ENCODE peak calls at places on chromosomes 11 and 22, in six cellular contexts. One of them, this sample, is unnamed.

GRCh38 chr11:12743834-12744449 is 69.7 kb downstream of the TEAD1 start:
- DNase-seq in osteoblast: no peak
- DNase-seq in IMR-90: no peak
- DNase-seq in right atrium auricular region: no peak
- DNase-seq in foreskin fibroblast: no peak
- DNase-seq in astrocyte of the cerebellum: no peak
- DNase-seq in this sample: no peak

GRCh38 chr22:11360632-11361031 is 4167.4 kb upstream of the OR11H1 start:
- DNase-seq in osteoblast: no peak
- DNase-seq in IMR-90: no peak
- DNase-seq in right atrium auricular region: no peak
- DNase-seq in foreskin fibroblast: no peak
- DNase-seq in astrocyte of the cerebellum: no peak
- DNase-seq in this sample: no peak

GRCh38 chr22:22031183-22031560 is 48.6 kb upstream of the TOP3B start:
- DNase-seq in osteoblast: no peak
- DNase-seq in IMR-90: no peak
- DNase-seq in right atrium auricular region: no peak
- DNase-seq in foreskin fibroblast: no peak
- DNase-seq in astrocyte of the cerebellum: no peak
- DNase-seq in this sample: no peak

GRCh38 chr11:74312321-74312720 is 881 bp upstream of the P4HA3 start:
- DNase-seq in osteoblast: no peak
- DNase-seq in IMR-90: no peak
- DNase-seq in right atrium auricular region: no peak
- DNase-seq in foreskin fibroblast: no peak
- DNase-seq in astrocyte of the cerebellum: no peak
- DNase-seq in this sample: no peak

GRCh38 chr11:121889931-121890330 is 226.1 kb downstream of the BLID start:
- DNase-seq in osteoblast: peak
- DNase-seq in IMR-90: peak
- DNase-seq in right atrium auricular region: no peak
- DNase-seq in foreskin fibroblast: peak
- DNase-seq in astrocyte of the cerebellum: peak
- DNase-seq in this sample: no peak

GRCh38 chr11:133947298-133947905 is 9.4 kb downstream of the IGSF9B start:
- DNase-seq in osteoblast: peak
- DNase-seq in IMR-90: peak
- DNase-seq in right atrium auricular region: no peak
- DNase-seq in foreskin fibroblast: peak
- DNase-seq in astrocyte of the cerebellum: no peak
- DNase-seq in this sample: no peak

GRCh38 chr22:44080936-44081853 is 57.1 kb downstream of the PARVB start:
- DNase-seq in osteoblast: peak
- DNase-seq in IMR-90: peak
- DNase-seq in right atrium auricular region: peak
- DNase-seq in foreskin fibroblast: peak
- DNase-seq in astrocyte of the cerebellum: peak
- DNase-seq in this sample: peak

GRCh38 chr22:37260939-37261338 is 16.9 kb upstream of the RAC2 start:
- DNase-seq in osteoblast: peak
- DNase-seq in IMR-90: peak
- DNase-seq in right atrium auricular region: no peak
- DNase-seq in foreskin fibroblast: peak
- DNase-seq in astrocyte of the cerebellum: no peak
- DNase-seq in this sample: peak

GRCh38 chr11:128289048-128289447 is 298.3 kb downstream of the ETS1 start:
- DNase-seq in osteoblast: no peak
- DNase-seq in IMR-90: no peak
- DNase-seq in right atrium auricular region: no peak
- DNase-seq in foreskin fibroblast: no peak
- DNase-seq in astrocyte of the cerebellum: no peak
- DNase-seq in this sample: no peak

GRCh38 chr11:65204143-65204542 is 22.4 kb downstream of the CAPN1 start:
- DNase-seq in osteoblast: no peak
- DNase-seq in IMR-90: no peak
- DNase-seq in right atrium auricular region: no peak
- DNase-seq in foreskin fibroblast: no peak
- DNase-seq in astrocyte of the cerebellum: no peak
- DNase-seq in this sample: no peak

GRCh38 chr11:93832780-93833179 is 17.6 kb downstream of the VSTM5 start:
- DNase-seq in osteoblast: no peak
- DNase-seq in IMR-90: no peak
- DNase-seq in right atrium auricular region: peak
- DNase-seq in foreskin fibroblast: no peak
- DNase-seq in astrocyte of the cerebellum: no peak
- DNase-seq in this sample: no peak

GRCh38 chr11:111406091-111406490 is 27.0 kb upstream of the POU2AF1 start:
- DNase-seq in osteoblast: no peak
- DNase-seq in IMR-90: no peak
- DNase-seq in right atrium auricular region: no peak
- DNase-seq in foreskin fibroblast: no peak
- DNase-seq in astrocyte of the cerebellum: no peak
- DNase-seq in this sample: no peak

GRCh38 chr22:39493759-39494158 is 8.3 kb upstream of the MIEF1 start:
- DNase-seq in osteoblast: peak
- DNase-seq in IMR-90: peak
- DNase-seq in right atrium auricular region: no peak
- DNase-seq in foreskin fibroblast: peak
- DNase-seq in astrocyte of the cerebellum: peak
- DNase-seq in this sample: no peak

GRCh38 chr11:32752001-32752400 is 42.5 kb downstream of the CCDC73 start:
- DNase-seq in osteoblast: no peak
- DNase-seq in IMR-90: no peak
- DNase-seq in right atrium auricular region: no peak
- DNase-seq in foreskin fibroblast: no peak
- DNase-seq in astrocyte of the cerebellum: no peak
- DNase-seq in this sample: no peak

GRCh38 chr22:31305194-31305593 is 12.9 kb upstream of the PIK3IP1 start:
- DNase-seq in osteoblast: no peak
- DNase-seq in IMR-90: no peak
- DNase-seq in right atrium auricular region: no peak
- DNase-seq in foreskin fibroblast: no peak
- DNase-seq in astrocyte of the cerebellum: no peak
- DNase-seq in this sample: no peak

GRCh38 chr22:50274311-50274710 is 4.1 kb upstream of the MAPK11 start:
- DNase-seq in osteoblast: peak
- DNase-seq in IMR-90: peak
- DNase-seq in right atrium auricular region: peak
- DNase-seq in foreskin fibroblast: no peak
- DNase-seq in astrocyte of the cerebellum: no peak
- DNase-seq in this sample: no peak

GRCh38 chr22:24120029-24120428 is 61.3 kb upstream of the SUSD2 start:
- DNase-seq in osteoblast: peak
- DNase-seq in IMR-90: no peak
- DNase-seq in right atrium auricular region: no peak
- DNase-seq in foreskin fibroblast: no peak
- DNase-seq in astrocyte of the cerebellum: no peak
- DNase-seq in this sample: no peak

GRCh38 chr11:85974126-85974525 is 94.8 kb downstream of the PICALM start:
- DNase-seq in osteoblast: no peak
- DNase-seq in IMR-90: peak
- DNase-seq in right atrium auricular region: no peak
- DNase-seq in foreskin fibroblast: no peak
- DNase-seq in astrocyte of the cerebellum: no peak
- DNase-seq in this sample: no peak

GRCh38 chr22:24996420-24996952 is 44.0 kb downstream of the KIAA1671 start:
- DNase-seq in osteoblast: peak
- DNase-seq in IMR-90: no peak
- DNase-seq in right atrium auricular region: no peak
- DNase-seq in foreskin fibroblast: no peak
- DNase-seq in astrocyte of the cerebellum: no peak
- DNase-seq in this sample: peak

GRCh38 chr11:63574856-63575602 is 11.8 kb upstream of the PLAAT2 start:
- DNase-seq in osteoblast: peak
- DNase-seq in IMR-90: peak
- DNase-seq in right atrium auricular region: peak
- DNase-seq in foreskin fibroblast: no peak
- DNase-seq in astrocyte of the cerebellum: no peak
- DNase-seq in this sample: no peak

GRCh38 chr11:122405788-122406341 is 249.7 kb upstream of the UBASH3B start:
- DNase-seq in osteoblast: no peak
- DNase-seq in IMR-90: peak
- DNase-seq in right atrium auricular region: no peak
- DNase-seq in foreskin fibroblast: peak
- DNase-seq in astrocyte of the cerebellum: no peak
- DNase-seq in this sample: no peak

DNA sequence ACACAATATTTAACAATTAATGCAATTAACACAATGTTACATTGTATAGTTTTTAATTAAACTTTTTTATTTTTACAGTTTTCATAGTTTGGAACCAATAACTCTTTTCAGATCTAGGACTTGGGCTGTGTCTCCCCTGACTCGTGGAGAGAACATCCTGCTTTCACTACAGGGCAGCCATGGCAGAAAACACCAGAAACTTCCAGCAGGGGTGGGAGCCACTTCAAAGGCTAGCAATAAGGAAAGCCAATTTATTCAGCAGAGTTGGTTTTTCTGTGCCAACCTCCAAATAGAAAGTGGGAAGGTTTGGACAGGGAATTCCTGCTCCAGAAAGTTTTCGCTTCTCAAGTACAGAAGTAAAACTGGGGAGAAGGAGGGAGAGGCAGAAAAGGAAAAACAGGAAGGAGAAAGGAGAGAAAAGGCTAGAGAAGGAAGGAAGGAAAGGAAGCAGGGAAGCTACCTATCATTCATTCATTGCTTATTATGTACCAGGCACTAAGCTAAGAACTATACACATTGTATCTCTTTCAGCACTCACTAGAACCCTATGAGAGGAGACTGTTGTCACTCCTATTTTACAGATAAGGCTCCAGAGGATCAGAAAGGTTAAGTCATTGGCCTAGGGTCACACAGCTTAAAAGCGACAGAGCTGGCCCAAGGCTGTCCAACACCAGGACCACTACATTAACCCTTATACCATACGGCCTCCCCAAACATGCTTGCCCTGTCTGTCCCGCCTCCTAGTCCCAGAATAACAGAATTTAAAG is 54.8 kb upstream of the CREB3L1 start:
- DNase-seq in osteoblast: peak
- DNase-seq in IMR-90: peak
- DNase-seq in right atrium auricular region: no peak
- DNase-seq in foreskin fibroblast: no peak
- DNase-seq in astrocyte of the cerebellum: no peak
- DNase-seq in this sample: no peak
- TF ChIP-seq CTCF in osteoblast: peak
- TF ChIP-seq CTCF in IMR-90: no peak
- TF ChIP-seq CTCF in right atrium auricular region: no peak
- TF ChIP-seq CTCF in foreskin fibroblast: no peak
- TF ChIP-seq CTCF in astrocyte of the cerebellum: peak
- TF ChIP-seq CTCF in this sample: no peak

DNA sequence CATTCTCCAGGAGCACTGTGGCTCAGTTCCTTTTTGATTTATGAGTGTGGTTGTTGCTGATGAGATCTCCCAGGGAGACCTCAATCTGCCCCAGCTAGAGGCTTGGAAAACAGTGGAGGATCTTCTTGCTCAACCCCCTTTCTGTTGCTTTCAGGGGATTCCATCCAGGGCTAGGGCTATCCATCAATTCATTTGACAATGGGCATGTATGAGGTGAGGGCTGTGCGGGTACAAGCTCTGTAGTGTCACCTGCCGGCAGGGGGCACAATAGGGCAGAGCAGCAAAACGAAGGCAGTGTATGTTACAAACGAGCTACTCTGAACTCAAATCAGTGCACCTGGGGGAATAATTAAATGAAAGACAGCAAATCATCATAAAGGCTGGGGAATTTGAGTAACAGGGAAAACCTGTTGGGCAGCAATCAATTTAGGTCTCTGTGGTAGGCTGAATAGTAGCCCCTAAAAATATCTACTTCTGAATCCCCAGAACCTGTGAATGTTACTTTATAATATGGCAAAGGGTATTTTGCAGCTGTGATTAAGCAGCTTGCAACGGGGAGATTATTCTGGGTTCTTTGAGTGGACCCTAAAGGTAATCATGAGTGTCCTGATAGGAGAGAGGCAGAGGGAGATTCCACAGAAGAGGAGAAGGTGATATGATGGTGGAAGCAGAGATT is 170.3 kb upstream of the ZBED5 start:
- DNase-seq in osteoblast: peak
- DNase-seq in IMR-90: peak
- DNase-seq in right atrium auricular region: peak
- DNase-seq in foreskin fibroblast: no peak
- DNase-seq in astrocyte of the cerebellum: peak
- DNase-seq in this sample: no peak
- TF ChIP-seq CTCF in osteoblast: peak
- TF ChIP-seq CTCF in IMR-90: peak
- TF ChIP-seq CTCF in right atrium auricular region: peak
- TF ChIP-seq CTCF in foreskin fibroblast: peak
- TF ChIP-seq CTCF in astrocyte of the cerebellum: peak
- TF ChIP-seq CTCF in this sample: peak

DNA sequence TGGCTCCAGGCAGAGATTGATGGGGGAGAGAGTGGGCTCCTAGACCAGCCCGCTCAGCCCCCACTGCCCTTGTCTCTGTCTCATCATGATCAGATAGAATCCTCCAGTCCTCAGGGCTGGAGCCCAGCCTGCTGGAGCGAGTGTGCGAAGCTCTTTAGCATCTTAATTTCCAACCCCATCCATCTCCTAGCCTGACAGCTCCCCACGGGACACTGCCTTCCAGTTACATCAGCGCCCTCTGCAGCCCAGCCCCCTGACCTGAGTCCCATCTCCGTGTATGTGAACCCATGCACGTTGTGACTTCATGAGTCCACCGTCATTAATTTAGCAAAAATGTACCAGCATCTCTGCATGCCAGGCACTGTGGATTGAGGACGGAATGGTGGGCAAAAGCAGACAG is 2.1 kb downstream of the P2RX3 start:
- DNase-seq in osteoblast: peak
- DNase-seq in IMR-90: no peak
- DNase-seq in right atrium auricular region: no peak
- DNase-seq in foreskin fibroblast: no peak
- DNase-seq in astrocyte of the cerebellum: no peak
- DNase-seq in this sample: no peak
- TF ChIP-seq CTCF in osteoblast: peak
- TF ChIP-seq CTCF in IMR-90: no peak
- TF ChIP-seq CTCF in right atrium auricular region: peak
- TF ChIP-seq CTCF in foreskin fibroblast: no peak
- TF ChIP-seq CTCF in astrocyte of the cerebellum: peak
- TF ChIP-seq CTCF in this sample: peak

GRCh38 chr11:77038825-77039326 is 4.7 kb downstream of the B3GNT6 start:
- DNase-seq in osteoblast: no peak
- DNase-seq in IMR-90: no peak
- DNase-seq in right atrium auricular region: no peak
- DNase-seq in foreskin fibroblast: no peak
- DNase-seq in astrocyte of the cerebellum: no peak
- DNase-seq in this sample: no peak

GRCh38 chr11:77038029-77038824 is 4.0 kb downstream of the B3GNT6 start:
- DNase-seq in osteoblast: peak
- DNase-seq in IMR-90: peak
- DNase-seq in right atrium auricular region: no peak
- DNase-seq in foreskin fibroblast: no peak
- DNase-seq in astrocyte of the cerebellum: no peak
- DNase-seq in this sample: no peak

GRCh38 chr11:77040889-77041288 is 6.7 kb downstream of the B3GNT6 start:
- DNase-seq in osteoblast: no peak
- DNase-seq in IMR-90: no peak
- DNase-seq in right atrium auricular region: no peak
- DNase-seq in foreskin fibroblast: no peak
- DNase-seq in astrocyte of the cerebellum: no peak
- DNase-seq in this sample: no peak

GRCh38 chr11:77040401-77040777 is 6.2 kb downstream of the B3GNT6 start:
- DNase-seq in osteoblast: no peak
- DNase-seq in IMR-90: no peak
- DNase-seq in right atrium auricular region: no peak
- DNase-seq in foreskin fibroblast: no peak
- DNase-seq in astrocyte of the cerebellum: no peak
- DNase-seq in this sample: no peak

GRCh38 chr11:77039491-77040400 is 5.5 kb downstream of the B3GNT6 start:
- DNase-seq in osteoblast: peak
- DNase-seq in IMR-90: peak
- DNase-seq in right atrium auricular region: no peak
- DNase-seq in foreskin fibroblast: peak
- DNase-seq in astrocyte of the cerebellum: no peak
- DNase-seq in this sample: no peak
- TF ChIP-seq CTCF in osteoblast: peak
- TF ChIP-seq CTCF in IMR-90: peak
- TF ChIP-seq CTCF in right atrium auricular region: peak
- TF ChIP-seq CTCF in foreskin fibroblast: peak
- TF ChIP-seq CTCF in astrocyte of the cerebellum: peak
- TF ChIP-seq CTCF in this sample: peak

This sample was measured in D721Med.